ENCODE peak calls at places on chromosomes 2 and 18, in eight cellular contexts. C is natural killer cell treated with Interleukin-12 subunit alpha and Interleukin-12 subunit beta and Interleukin-15 and Interleukin-18, amount 100 ng/mL, for 72 hours; F is GM19239; T is CD8-positive, alpha-beta memory T cell; W is NCI-H1105; J is Peyer's patch; Z is astrocyte of the hippocampus; O is mesendoderm. M is an unnamed sample.

GRCh38 chr2:88656690-88657089 is 29.4 kb upstream of the EIF2AK3 start:
- DNase-seq in C (no peak), F (no peak), T (no peak), W (no peak), J (no peak), Z (peak), O (no peak), M (no peak)

GRCh38 chr18:22044474-22045220 is 124.7 kb upstream of the GATA6 start:
- DNase-seq in C (no peak), F (no peak), T (no peak), W (no peak), J (peak), Z (no peak), O (peak), M (no peak)

GRCh38 chr2:109454764-109455394 is 158.9 kb downstream of the SEPTIN10 start:
- DNase-seq in C (no peak), F (no peak), T (no peak), W (no peak), J (no peak), Z (no peak), O (no peak), M (no peak)

GRCh38 chr18:7438631-7439030 is 128.5 kb upstream of the PTPRM start:
- DNase-seq in C (no peak), F (no peak), T (no peak), W (no peak), J (no peak), Z (no peak), O (no peak), M (no peak)

GRCh38 chr18:9870431-9871023 is 15.2 kb upstream of the TXNDC2 start:
- DNase-seq in C (no peak), F (no peak), T (no peak), W (no peak), J (no peak), Z (no peak), O (peak), M (no peak)

GRCh38 chr2:233692648-233693047 is at the start of gene UGT1A6:
- DNase-seq in C (no peak), F (no peak), T (no peak), W (no peak), J (no peak), Z (no peak), O (no peak), M (no peak)

GRCh38 chr18:3088444-3088843 is 75.5 kb upstream of the LPIN2 start:
- DNase-seq in C (no peak), F (no peak), T (no peak), W (no peak), J (no peak), Z (no peak), O (no peak), M (no peak)

GRCh38 chr2:49858113-49858490 is 703.8 kb upstream of the FSHR start:
- DNase-seq in C (no peak), F (no peak), T (no peak), W (no peak), J (no peak), Z (no peak), O (no peak), M (no peak)

GRCh38 chr18:48543228-48543627 is 4.4 kb downstream of the CTIF start:
- DNase-seq in C (no peak), F (no peak), T (no peak), W (no peak), J (no peak), Z (peak), O (peak), M (no peak)

GRCh38 chr2:217393585-217394032 is 533.7 kb upstream of the TNP1 start:
- DNase-seq in C (no peak), F (no peak), T (no peak), W (no peak), J (no peak), Z (peak), O (no peak), M (no peak)

GRCh38 chr18:31101148-31102019 is 837 bp downstream of the DSC2 start:
- DNase-seq in C (no peak), F (peak), T (no peak), W (peak), J (peak), Z (peak), O (peak), M (no peak)

GRCh38 chr2:186641132-186641806 is 51.4 kb downstream of the ITGAV start:
- DNase-seq in C (no peak), F (no peak), T (no peak), W (no peak), J (no peak), Z (peak), O (no peak), M (no peak)

GRCh38 chr2:238864207-238865014 is 16.5 kb downstream of the TWIST2 start:
- DNase-seq in C (no peak), F (no peak), T (no peak), W (no peak), J (peak), Z (peak), O (peak), M (no peak)

GRCh38 chr2:164734196-164734595 is 107.4 kb downstream of the COBLL1 start:
- DNase-seq in C (no peak), F (no peak), T (no peak), W (no peak), J (no peak), Z (no peak), O (peak), M (no peak)

GRCh38 chr18:75041586-75041985 is 167.4 kb downstream of the PTGR3 start:
- DNase-seq in C (no peak), F (no peak), T (no peak), W (no peak), J (no peak), Z (peak), O (no peak), M (no peak)

GRCh38 chr18:32669549-32670165 is 103.2 kb downstream of the KLHL14 start:
- DNase-seq in C (no peak), F (no peak), T (no peak), W (no peak), J (no peak), Z (no peak), O (peak), M (no peak)

GRCh38 chr2:55809875-55810620 is 113.5 kb downstream of the EFEMP1 start:
- DNase-seq in C (no peak), F (no peak), T (no peak), W (no peak), J (no peak), Z (peak), O (peak), M (no peak)